ENCODE peak calls at places on chromosome 4, in seven cellular contexts. U, E, C, L, D, S and P are unnamed samples. For H3K79me1, the result is how much of the 10 kb centered on the place peaks cover.

GRCh38 chr4:47598320-47598719 is 113.2 kb downstream of the ATP10D start:
- DNase-seq in U (no peak), E (no peak), C (no peak), L (no peak), D (no peak), S (no peak), P (no peak)

GRCh38 chr4:113945906-113946305 is 33.5 kb downstream of the ARSJ start:
- DNase-seq in U (no peak), E (no peak), C (no peak), L (peak), D (no peak), S (no peak), P (no peak)

GRCh38 chr4:47071863-47072441 is 40.6 kb downstream of the GABRB1 start:
- DNase-seq in U (no peak), E (no peak), C (no peak), L (peak), D (no peak), S (no peak), P (peak)

GRCh38 chr4:7094931-7095330 is 27.1 kb upstream of the GRPEL1 start:
- DNase-seq in U (no peak), E (no peak), C (no peak), L (no peak), D (no peak), S (no peak), P (no peak)

GRCh38 chr4:180766903-180767302 is 1476.3 kb upstream of the TENM3 start:
- DNase-seq in U (no peak), E (no peak), C (no peak), L (no peak), D (no peak), S (no peak), P (no peak)

GRCh38 chr4:111717916-111718315 is 427.3 kb upstream of the FAM241A start:
- DNase-seq in U (no peak), E (no peak), C (no peak), L (no peak), D (no peak), S (no peak), P (no peak)

GRCh38 chr4:73259552-73260140 is 1.0 kb upstream of the ANKRD17 start:
- DNase-seq in U (no peak), E (no peak), C (no peak), L (no peak), D (no peak), S (no peak), P (no peak)

GRCh38 chr4:68369474-68369805 is 19.6 kb upstream of the YTHDC1 start:
- DNase-seq in U (no peak), E (no peak), C (no peak), L (no peak), D (peak), S (peak), P (no peak)

GRCh38 chr4:184021389-184021788 is 116.3 kb downstream of the STOX2 start:
- DNase-seq in U (no peak), E (no peak), C (no peak), L (no peak), D (no peak), S (no peak), P (no peak)

GRCh38 chr4:3442959-3443749 is 1.4 kb downstream of the HGFAC start:
- DNase-seq in U (no peak), E (peak), C (peak), L (no peak), D (peak), S (peak), P (peak)

GRCh38 chr4:69910016-69910782 is 20.7 kb upstream of the CSN1S1 start:
- DNase-seq in U (no peak), E (no peak), C (no peak), L (peak), D (no peak), S (no peak), P (peak)
- H3K79me1 ChIP-seq in U (under half), E (under half), C (under half), L (under half), D (under half), S (under half), P (under half)

DNA sequence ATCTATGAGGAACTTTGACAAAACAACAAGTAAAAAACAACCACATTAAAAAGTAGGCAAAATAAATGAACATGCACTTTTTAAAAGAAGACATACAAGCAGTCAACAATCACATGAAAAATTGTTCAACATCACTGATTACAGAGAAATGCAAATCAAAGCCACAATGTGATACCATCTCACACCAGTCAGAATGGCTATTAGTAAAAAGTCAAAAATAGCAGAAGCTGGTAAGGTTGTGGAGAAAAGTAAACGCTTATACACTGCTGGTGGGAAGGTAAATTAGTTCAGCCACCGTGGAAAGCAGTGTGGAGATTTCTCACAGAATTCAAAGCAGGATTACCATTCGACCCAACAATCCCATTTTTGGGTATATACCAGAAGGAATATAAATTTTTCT is 17.0 kb upstream of the LNX1 start:
- DNase-seq in U (no peak), E (no peak), C (no peak), L (no peak), D (no peak), S (no peak), P (no peak)
- H3K79me1 ChIP-seq in U (under half), E (under half), C (under half), L (under half), D (under half), S (under half), P (under half)

GRCh38 chr4:122914938-122915337 is 7.5 kb downstream of the NUDT6 start:
- DNase-seq in U (no peak), E (no peak), C (no peak), L (peak), D (no peak), S (no peak), P (peak)
- H3K79me1 ChIP-seq in U (under half), E (under half), C (under half), L (under half), D (under half), S (under half), P (under half)

DNA sequence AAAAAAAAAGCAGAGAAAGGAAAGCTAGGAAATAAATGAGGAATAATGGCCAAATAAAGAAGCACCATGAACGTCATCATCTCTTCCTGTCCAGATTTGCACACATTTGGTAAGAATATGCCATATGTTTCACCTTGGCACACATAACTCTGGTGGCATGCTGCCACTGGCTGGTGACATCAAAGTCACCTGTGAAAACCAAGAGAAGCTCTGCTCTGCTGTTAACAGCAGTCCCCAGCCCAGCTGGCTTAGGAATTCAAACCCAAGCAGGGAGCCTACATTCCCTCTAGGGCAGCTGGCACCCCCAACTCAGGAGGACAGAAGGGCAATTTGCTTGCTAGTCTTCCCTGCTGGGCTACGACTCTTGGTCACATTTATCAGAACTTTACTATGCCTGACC is 77.6 kb downstream of the RASL11B start:
- DNase-seq in U (no peak), E (no peak), C (no peak), L (no peak), D (peak), S (no peak), P (no peak)
- H3K79me1 ChIP-seq in U (under half), E (under half), C (under half), L (under half), D (under half), S (under half), P (under half)

DNA sequence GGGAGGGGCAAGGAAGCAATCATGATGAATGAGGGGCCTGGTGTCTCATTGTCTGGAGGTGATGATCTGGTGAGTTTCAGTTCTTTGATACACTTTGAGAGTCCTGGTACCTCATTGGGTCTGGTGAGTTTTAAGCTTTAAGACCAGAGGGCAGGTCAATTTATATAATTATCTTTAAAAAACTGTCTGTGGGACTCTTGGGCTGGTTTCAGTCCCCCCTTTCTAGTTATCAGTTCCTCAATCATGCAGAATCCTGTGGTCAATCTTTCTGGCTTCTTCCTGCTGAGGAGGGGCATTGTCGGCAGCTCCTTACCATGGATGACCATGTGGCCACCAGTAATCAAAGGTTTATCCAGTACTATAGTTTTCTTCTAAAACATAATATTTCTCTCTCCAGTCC is 789.1 kb downstream of the PCDH18 start:
- DNase-seq in U (no peak), E (no peak), C (no peak), L (no peak), D (no peak), S (no peak), P (no peak)
- H3K79me1 ChIP-seq in U (under half), E (under half), C (under half), L (under half), D (under half), S (under half), P (under half)

DNA sequence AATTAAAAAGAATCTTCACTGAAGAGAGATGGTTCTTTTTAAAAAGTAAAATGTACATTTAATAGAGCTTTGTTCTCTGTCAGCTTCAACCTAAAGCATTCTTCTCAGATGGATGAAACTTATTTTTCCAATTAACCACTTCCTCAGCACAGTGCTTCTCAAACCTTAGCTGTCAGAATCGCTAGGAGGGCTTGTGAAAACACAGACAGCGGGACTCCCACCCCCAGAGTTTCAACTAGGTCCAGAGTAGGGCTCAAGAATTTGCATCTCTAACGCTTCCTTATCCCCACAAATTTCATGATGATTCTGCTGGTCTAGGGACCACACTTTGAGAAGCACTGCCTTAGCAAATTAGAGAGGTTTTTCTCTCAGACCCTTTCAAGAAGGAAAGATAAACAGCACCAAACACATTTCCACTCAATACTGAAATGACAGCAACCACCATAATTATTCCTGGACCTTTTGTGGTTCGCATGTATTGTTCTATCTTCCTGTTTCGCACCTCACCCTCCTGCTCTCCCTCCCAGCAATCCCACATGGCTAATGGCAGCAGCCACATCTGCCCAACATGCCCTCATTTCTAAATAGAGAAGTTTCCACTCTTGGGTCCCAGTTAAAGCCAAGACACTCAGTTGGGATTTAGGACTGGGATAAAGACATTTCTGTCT is 73.2 kb downstream of the ZNF827 start:
- DNase-seq in U (no peak), E (no peak), C (no peak), L (no peak), D (no peak), S (no peak), P (no peak)
- H3K79me1 ChIP-seq in U (under half), E (under half), C (under half), L (under half), D (under half), S (under half), P (under half)

DNA sequence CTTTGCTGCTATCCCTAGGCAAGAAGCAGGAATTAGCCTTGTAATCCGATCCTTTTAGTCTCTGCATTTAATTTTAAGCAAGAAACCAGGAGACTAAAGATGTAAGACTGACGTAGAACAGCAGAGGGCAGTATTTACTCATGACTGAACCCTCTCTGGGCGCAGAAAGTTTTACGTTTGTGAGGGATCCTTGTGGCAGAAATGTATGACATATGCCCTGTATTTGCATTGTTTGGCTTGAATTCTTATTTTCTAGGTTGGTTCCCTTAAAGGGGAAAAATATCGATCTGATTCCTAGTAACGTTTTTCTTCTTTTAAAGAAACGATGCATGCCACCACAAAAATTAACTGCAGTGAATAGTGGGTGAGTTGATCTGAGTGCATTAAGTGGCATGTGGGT is 1.3 kb upstream of the FAT4 start:
- DNase-seq in U (no peak), E (peak), C (peak), L (peak), D (peak), S (peak), P (peak)
- H3K79me1 ChIP-seq in U (under half), E (under half), C (under half), L (under half), D (under half), S (under half), P (under half)

DNA sequence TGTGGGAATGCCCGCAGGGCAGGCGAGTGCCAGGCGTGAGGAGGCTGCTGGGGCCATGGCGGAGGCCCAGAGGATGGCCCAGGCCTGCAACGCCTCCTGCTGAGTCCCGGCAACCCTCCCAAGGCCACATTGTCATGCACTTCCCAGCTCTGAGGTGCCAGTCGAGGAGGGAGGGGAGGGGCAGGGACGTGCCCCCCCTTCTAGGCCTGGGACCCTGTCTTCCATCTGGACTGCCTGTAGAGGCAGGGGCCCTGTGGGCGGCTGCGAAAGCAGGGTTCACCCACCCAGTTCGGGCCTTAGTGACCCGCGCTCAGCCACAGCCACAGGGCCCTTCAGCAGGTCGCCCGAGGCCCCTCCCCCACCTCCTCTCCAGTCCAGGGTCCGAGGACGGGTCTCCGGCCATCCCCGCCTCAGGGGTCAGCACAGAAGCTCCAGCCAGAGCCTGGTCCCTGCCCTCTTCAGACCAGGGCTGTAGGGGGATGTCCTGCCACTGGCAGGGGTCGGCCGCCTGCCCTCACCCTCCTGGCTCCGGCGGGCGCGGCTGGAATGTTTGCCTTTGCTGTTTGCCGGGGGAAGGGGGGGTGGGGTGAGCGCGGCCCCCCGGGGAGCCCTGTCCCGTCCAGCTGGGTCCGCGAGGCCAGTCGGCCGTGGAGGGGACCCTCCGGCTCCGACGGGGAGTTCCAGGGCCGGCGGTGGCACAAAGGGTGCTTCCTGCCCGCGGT is 26.6 kb upstream of the FGFR3 start:
- DNase-seq in U (no peak), E (peak), C (peak), L (no peak), D (peak), S (no peak), P (no peak)
- H3K79me1 ChIP-seq in U (under half), E (under half), C (under half), L (under half), D (under half), S (under half), P (under half)